ENCODE peak calls at places on chromosomes 2 and 18, in seven cellular contexts. X is EH; Q is T-helper 17 cell; W is NCI-H1417; R is activated CD4-positive, alpha-beta T cell treated with anti-CD3 and anti-CD28 coated beads, Interleukin-2, amount 50 U/mL, for 4 hours; U is ELF-1; B is astrocyte of the spinal cord. C is an unnamed sample.

GRCh38 chr18:9400197-9400596 is 65.6 kb downstream of the TWSG1 start:
- DNase-seq in X (no peak), Q (no peak), W (no peak), R (no peak), U (no peak), B (no peak), C (no peak)

GRCh38 chr2:10534514-10535250 is 86.6 kb upstream of the ODC1 start:
- DNase-seq in X (peak; percentile 84), Q (no peak), W (no peak), R (no peak), U (peak; percentile 33), B (peak; percentile 24), C (no peak)

GRCh38 chr2:175930504-175930903 is 71.6 kb downstream of the LNPK start:
- DNase-seq in X (peak; percentile 1), Q (no peak), W (no peak), R (no peak), U (no peak), B (peak; percentile 29), C (no peak)

GRCh38 chr2:236873666-236874065 is 212.0 kb upstream of the COPS8 start:
- DNase-seq in X (peak; percentile 25), Q (no peak), W (no peak), R (no peak), U (no peak), B (no peak), C (no peak)

GRCh38 chr2:235018838-235019237 is 67.0 kb downstream of the SH3BP4 start:
- DNase-seq in X (no peak), Q (no peak), W (no peak), R (no peak), U (no peak), B (no peak), C (no peak)

GRCh38 chr2:139790807-139791206 is 1010.6 kb upstream of the NXPH2 start:
- DNase-seq in X (no peak), Q (no peak), W (peak; percentile 14), R (no peak), U (no peak), B (peak; percentile 51), C (peak; percentile 33)

GRCh38 chr2:215874418-215874817 is 138.9 kb downstream of the MREG start:
- DNase-seq in X (peak; percentile 26), Q (no peak), W (no peak), R (no peak), U (no peak), B (no peak), C (no peak)

GRCh38 chr2:111071480-111072143 is 49.1 kb upstream of the BCL2L11 start:
- DNase-seq in X (peak; percentile 85), Q (no peak), W (peak; percentile 20), R (no peak), U (no peak), B (peak; percentile 80), C (no peak)

GRCh38 chr2:237744613-237745249 is 53.8 kb upstream of the RBM44 start:
- DNase-seq in X (peak; percentile 65), Q (peak; percentile 82), W (peak; percentile 43), R (peak; percentile 79), U (peak; percentile 83), B (peak; percentile 64), C (peak; percentile 65)

GRCh38 chr18:73264562-73264921 is 396.8 kb upstream of the NETO1 start:
- DNase-seq in X (no peak), Q (no peak), W (no peak), R (no peak), U (peak; percentile 82), B (no peak), C (no peak)

GRCh38 chr2:2673406-2673805 is 342.3 kb upstream of the MYT1L start:
- DNase-seq in X (no peak), Q (no peak), W (no peak), R (no peak), U (peak; percentile 78), B (no peak), C (no peak)

GRCh38 chr18:42635378-42636048 is 480.0 kb downstream of the RIT2 start:
- DNase-seq in X (no peak), Q (no peak), W (no peak), R (no peak), U (peak; percentile 27), B (no peak), C (no peak)

GRCh38 chr2:7400628-7401027 is 483.4 kb downstream of the RNF144A start:
- DNase-seq in X (no peak), Q (no peak), W (no peak), R (no peak), U (no peak), B (no peak), C (no peak)

GRCh38 chr2:127001751-127002150 is 103.1 kb downstream of the TEX51 start:
- DNase-seq in X (no peak), Q (no peak), W (no peak), R (no peak), U (no peak), B (no peak), C (no peak)

GRCh38 chr2:225103737-225104141 is 61.5 kb upstream of the DOCK10 start:
- DNase-seq in X (peak; percentile 92), Q (no peak), W (no peak), R (no peak), U (no peak), B (peak; percentile 79), C (no peak)

GRCh38 chr2:20573611-20574422 is 77.1 kb downstream of the HS1BP3 start:
- DNase-seq in X (peak; percentile 77), Q (no peak), W (no peak), R (no peak), U (no peak), B (peak; percentile 89), C (no peak)

GRCh38 chr2:238220892-238221521 is 17.5 kb upstream of the ILKAP start:
- DNase-seq in X (peak; percentile 76), Q (no peak), W (no peak), R (no peak), U (no peak), B (no peak), C (peak; percentile 33)

GRCh38 chr2:128812183-128812940 is 493.7 kb upstream of the HS6ST1 start:
- DNase-seq in X (no peak), Q (no peak), W (no peak), R (no peak), U (no peak), B (no peak), C (no peak)

GRCh38 chr2:182182436-182182835 is 196.8 kb downstream of the PPP1R1C start:
- DNase-seq in X (no peak), Q (no peak), W (no peak), R (no peak), U (no peak), B (peak; percentile 68), C (no peak)

GRCh38 chr2:148645925-148646559 is 1.5 kb downstream of the EPC2 start:
- DNase-seq in X (peak; percentile 93), Q (peak; percentile 37), W (peak; percentile 71), R (peak; percentile 48), U (no peak), B (peak; percentile 87), C (peak; percentile 72)

GRCh38 chr2:223970343-223971128 is 13.3 kb downstream of the MRPL44 start:
- DNase-seq in X (peak; percentile 66), Q (peak; percentile 53), W (peak; percentile 47), R (peak; percentile 44), U (peak; percentile 27), B (peak; percentile 69), C (peak; percentile 45)